ENCODE peak calls at places on chromosomes 5 and 9, in four cellular contexts. X is H1, K is GM12878, U is HepG2. N is an unnamed sample.

GRCh38 chr9:79264511-79265448 is 307.0 kb upstream of the TLE4 start:
- DNase-seq in X (no peak), K (no peak), U (no peak), N (no peak)

GRCh38 chr5:142210011-142210410 is 101.4 kb downstream of the NDFIP1 start:
- DNase-seq in X (no peak), K (no peak), U (no peak), N (no peak)

GRCh38 chr5:106854941-106855340 is 815.8 kb downstream of the EFNA5 start:
- DNase-seq in X (no peak), K (no peak), U (no peak), N (no peak)

GRCh38 chr9:130183133-130183762 is 11.0 kb downstream of the NCS1 start:
- DNase-seq in X (no peak), K (no peak), U (peak), N (no peak)

GRCh38 chr9:126965541-126966428 is 51.2 kb downstream of the RALGPS1 start:
- DNase-seq in X (peak), K (no peak), U (peak), N (peak)

GRCh38 chr9:137582286-137582860 is 3.6 kb upstream of the DPH7 start:
- DNase-seq in X (no peak), K (no peak), U (no peak), N (peak)

GRCh38 chr5:107555425-107556090 is 115.2 kb downstream of the EFNA5 start:
- DNase-seq in X (no peak), K (no peak), U (no peak), N (no peak)

GRCh38 chr5:180898621-180899246 is at the start of gene BTNL8:
- DNase-seq in X (no peak), K (no peak), U (no peak), N (no peak)

GRCh38 chr5:73321757-73322452 is 126.7 kb downstream of the FOXD1 start:
- DNase-seq in X (no peak), K (no peak), U (no peak), N (no peak)

DNA sequence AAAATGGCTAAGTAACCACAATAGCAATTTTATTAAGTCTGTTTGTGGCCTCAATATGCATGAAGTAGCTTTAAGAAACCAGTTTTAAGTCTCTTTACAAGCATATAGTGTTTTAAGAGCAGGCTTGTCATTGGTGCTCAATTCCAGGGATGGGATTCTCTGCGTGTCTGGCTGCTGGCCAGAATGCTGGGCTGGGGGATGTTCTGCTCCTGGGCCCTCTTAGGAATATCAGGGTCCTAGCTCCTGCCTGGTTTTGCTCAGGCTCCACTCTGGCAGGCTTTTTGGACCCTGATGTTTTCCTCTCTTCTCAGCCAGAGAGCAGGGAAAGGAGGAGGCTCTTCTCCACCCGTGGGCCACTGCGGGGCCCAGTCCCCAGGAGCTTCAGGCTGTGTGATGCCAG is 127.2 kb downstream of the PDE8B start:
- DNase-seq in X (no peak), K (no peak), U (no peak), N (no peak)
- TF ChIP-seq HDAC6 in X (no peak), K (no peak), U (no peak), N (no peak)

DNA sequence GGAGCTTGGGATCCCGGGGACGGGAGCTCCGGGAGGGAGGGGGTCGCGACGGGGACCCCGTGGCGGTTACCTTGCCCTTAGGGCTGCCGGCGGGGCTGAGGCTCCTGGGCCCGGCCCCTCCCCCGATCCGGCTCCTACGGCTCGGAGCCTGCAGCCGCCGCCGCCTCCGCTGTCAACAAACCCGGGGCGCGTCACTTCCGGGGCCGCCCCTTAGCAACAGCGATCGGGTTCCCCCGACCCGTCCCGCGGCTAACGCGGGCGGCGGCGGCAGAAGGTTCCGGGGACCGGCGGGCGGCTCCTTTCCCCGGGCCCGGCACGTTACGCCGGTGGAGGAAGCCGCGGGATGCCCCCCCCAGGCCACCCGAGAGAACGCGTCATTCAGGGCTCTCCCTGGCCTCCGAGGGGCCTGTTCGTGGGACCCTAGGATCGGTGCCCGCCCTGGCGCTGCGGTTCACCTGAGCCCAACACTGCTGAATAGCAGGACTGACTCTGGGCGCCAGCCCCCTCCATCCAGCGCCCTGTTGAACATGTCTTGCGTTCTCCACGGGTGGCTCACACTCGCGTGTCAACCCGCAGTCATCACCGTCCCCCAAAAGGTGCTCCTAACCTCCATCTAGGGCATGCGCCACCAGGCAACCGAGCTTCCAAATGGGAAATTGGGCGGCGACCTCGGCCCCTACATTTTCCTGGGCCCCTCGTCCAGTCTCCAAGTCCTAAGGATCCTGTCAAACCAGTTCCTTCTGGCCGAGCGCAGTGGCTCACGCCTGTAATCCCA is at the start of gene ZER1:
- DNase-seq in X (peak), K (peak), U (peak), N (peak)
- TF ChIP-seq EP300 in X (peak), K (no peak), U (peak), N (peak)

GRCh38 chr5:36491860-36492259 is 114.5 kb upstream of the SLC1A3 start:
- DNase-seq in X (no peak), K (no peak), U (no peak), N (no peak)
- TF ChIP-seq HDAC6 in X (no peak), K (no peak), U (no peak), N (no peak)

DNA sequence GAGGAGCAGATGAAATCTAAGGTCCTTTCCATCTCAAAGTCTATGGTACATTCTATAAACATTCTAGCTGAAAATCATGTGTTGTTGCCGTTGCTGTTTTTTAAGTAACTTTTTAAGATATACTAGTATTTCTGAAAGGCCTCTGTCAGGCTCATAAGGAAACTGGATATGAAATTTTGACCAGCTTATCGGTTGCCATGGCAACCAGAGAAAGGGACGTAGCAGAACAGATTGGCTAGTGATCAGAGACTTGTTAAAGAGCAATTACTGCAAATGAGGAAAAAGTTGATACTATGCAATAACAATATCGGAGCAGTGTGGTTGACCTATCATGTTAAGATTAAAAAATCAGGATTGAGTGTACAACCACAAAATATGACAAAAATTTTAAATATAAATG is 57.0 kb upstream of the RNF180 start:
- DNase-seq in X (no peak), K (no peak), U (no peak), N (no peak)
- TF ChIP-seq EP300 in X (no peak), K (no peak), U (no peak), N (no peak)

N was measured in K562.